ENCODE peak calls at places on chromosomes 3 and 15, in nine cellular contexts. P is fibroblast of lung; D is kidney; E is transverse colon; N is brain microvascular endothelial cell; S is CD4-positive, alpha-beta memory T cell; H is lower lobe of right lung; Z is CD8-positive, alpha-beta T cell; T is breast epithelium. O is an unnamed sample.

GRCh38 chr15:92111756-92112155 is 258.2 kb downstream of the SLCO3A1 start:
- DNase-seq in N (no peak), D (no peak), E (no peak), S (no peak), Z (no peak), T (no peak), H (no peak), P (no peak), O (no peak)

GRCh38 chr3:126353694-126354321 is 3.4 kb downstream of the KLF15 start:
- DNase-seq in Z (no peak), E (no peak), N (no peak), S (no peak), H (peak), T (no peak), P (no peak), D (peak), O (no peak)

GRCh38 chr15:77475898-77476297 is 55.2 kb downstream of the HMG20A start:
- DNase-seq in D (no peak), S (no peak), P (no peak), N (no peak), H (no peak), E (no peak), T (no peak), Z (no peak), O (no peak)

GRCh38 chr15:77009646-77010311 is 14.9 kb downstream of the PSTPIP1 start:
- DNase-seq in T (no peak), D (peak), Z (no peak), S (no peak), P (no peak), E (no peak), N (no peak), H (no peak), O (no peak)

GRCh38 chr15:91055548-91056331 is 33.3 kb upstream of the VPS33B start:
- DNase-seq in N (peak), S (peak), P (peak), H (no peak), D (no peak), Z (peak), E (peak), T (no peak), O (peak)

GRCh38 chr3:31733234-31733667 is 200.5 kb downstream of the STT3B start:
- DNase-seq in P (peak), E (no peak), D (no peak), Z (no peak), H (no peak), N (no peak), T (no peak), S (no peak), O (no peak)

GRCh38 chr3:174440741-174441587 is 418.2 kb upstream of the NAALADL2 start:
- DNase-seq in S (no peak), E (peak), T (peak), P (peak), N (peak), Z (peak), D (peak), H (peak), O (peak)

GRCh38 chr3:105927720-105928119 is 58.9 kb upstream of the CBLB start:
- DNase-seq in P (no peak), S (no peak), D (no peak), H (no peak), Z (no peak), T (no peak), E (no peak), N (no peak), O (no peak)

GRCh38 chr15:69668049-69668705 is 215.6 kb downstream of the RPLP1 start:
- DNase-seq in H (no peak), E (no peak), Z (no peak), D (no peak), T (no peak), S (no peak), N (no peak), P (no peak), O (no peak)

GRCh38 chr3:37117548-37117947 is 56.8 kb downstream of the LRRFIP2 start:
- DNase-seq in N (no peak), H (no peak), E (no peak), D (no peak), T (no peak), P (no peak), Z (no peak), S (no peak), O (no peak)

GRCh38 chr3:37115451-37115850 is 58.9 kb downstream of the LRRFIP2 start:
- DNase-seq in Z (no peak), D (no peak), H (no peak), P (peak), E (no peak), T (no peak), N (peak), S (no peak), O (peak)

GRCh38 chr3:37114251-37115145 is 59.9 kb downstream of the LRRFIP2 start:
- DNase-seq in T (no peak), S (no peak), H (no peak), E (no peak), D (no peak), N (no peak), P (peak), Z (no peak), O (peak)

GRCh38 chr3:37118163-37118562 is 56.2 kb downstream of the LRRFIP2 start:
- DNase-seq in D (no peak), T (no peak), H (no peak), S (no peak), E (no peak), Z (no peak), P (no peak), N (no peak), O (no peak)

GRCh38 chr3:37116998-37117397 is 57.4 kb downstream of the LRRFIP2 start:
- DNase-seq in Z (no peak), H (no peak), N (no peak), S (no peak), T (no peak), D (no peak), P (no peak), E (no peak), O (no peak)
- H3K27ac ChIP-seq in Z (no peak), H (no peak), N (no peak), S (no peak), T (no peak), D (no peak), P (no peak), E (no peak), O (no peak)

GRCh38 chr3:108092556-108092955 is 1.7 kb upstream of the CD47 start:
- DNase-seq in D (no peak), S (no peak), P (no peak), Z (no peak), E (no peak), N (no peak), T (no peak), H (no peak), O (no peak)

GRCh38 chr3:108093021-108093420 is 2.2 kb upstream of the CD47 start:
- DNase-seq in H (no peak), Z (no peak), N (no peak), D (no peak), E (no peak), T (no peak), S (peak), P (no peak), O (no peak)

GRCh38 chr3:108090066-108090700 is 648 bp downstream of the CD47 start:
- DNase-seq in H (peak), S (peak), D (no peak), E (peak), Z (peak), T (no peak), P (peak), N (no peak), O (no peak)

GRCh38 chr3:108090701-108091497 is at the start of gene CD47:
- DNase-seq in Z (peak), H (peak), S (peak), T (peak), N (peak), D (peak), E (peak), P (peak), O (peak)

GRCh38 chr3:108091498-108092259 is 848 bp upstream of the CD47 start:
- DNase-seq in P (peak), E (peak), N (no peak), T (no peak), Z (peak), S (peak), H (peak), D (peak), O (no peak)
- H3K27ac ChIP-seq in P (peak), E (peak), N (no peak), T (peak), Z (peak), S (peak), H (peak), D (peak), O (peak)

GRCh38 chr3:171838218-171838720 is 4.9 kb upstream of the TMEM212 start:
- DNase-seq in Z (no peak), P (peak), E (peak), D (peak), N (peak), S (no peak), T (no peak), H (no peak), O (no peak)

GRCh38 chr3:171835613-171836012 is 7.5 kb upstream of the TMEM212 start:
- DNase-seq in T (no peak), S (no peak), E (no peak), D (no peak), H (no peak), P (no peak), N (no peak), Z (no peak), O (no peak)

GRCh38 chr3:171836836-171837235 is 6.3 kb upstream of the TMEM212 start:
- DNase-seq in D (no peak), N (no peak), P (no peak), S (no peak), H (no peak), E (no peak), Z (no peak), T (no peak), O (no peak)

GRCh38 chr3:171839270-171839669 is 3.9 kb upstream of the TMEM212 start:
- DNase-seq in N (no peak), S (no peak), T (no peak), P (no peak), H (no peak), Z (no peak), E (no peak), D (no peak), O (no peak)

DNA sequence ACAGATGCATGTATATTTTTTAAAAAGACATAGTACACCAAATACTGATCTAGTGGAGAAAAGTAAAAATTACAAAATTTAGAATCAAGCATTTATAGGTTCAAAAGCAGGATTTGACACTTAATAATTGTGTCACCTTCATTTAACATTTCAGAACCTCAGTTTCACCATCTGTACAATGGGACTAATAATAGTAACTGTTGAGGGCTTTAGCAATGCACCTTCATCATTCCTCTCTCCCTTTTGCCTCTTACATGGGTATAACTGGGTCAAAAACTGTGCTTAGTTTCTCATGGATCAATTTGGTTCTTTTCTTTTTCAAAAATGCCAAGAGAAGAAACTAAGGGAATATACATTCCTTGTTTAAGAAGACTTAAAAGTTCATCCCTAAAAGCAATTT is 5.5 kb upstream of the TMEM212 start:
- DNase-seq in T (no peak), E (no peak), N (no peak), H (no peak), Z (no peak), D (no peak), S (no peak), P (no peak), O (no peak)
- H3K27ac ChIP-seq in T (peak), E (peak), N (peak), H (no peak), Z (no peak), D (no peak), S (no peak), P (peak), O (no peak)

GRCh38 chr3:184485906-184486305 is 75.7 kb upstream of the EPHB3 start:
- DNase-seq in H (no peak), P (no peak), T (no peak), S (no peak), Z (no peak), N (no peak), D (no peak), E (no peak), O (no peak)

GRCh38 chr3:184488577-184488976 is 73.0 kb upstream of the EPHB3 start:
- DNase-seq in T (no peak), N (no peak), S (no peak), H (no peak), E (no peak), P (no peak), D (no peak), Z (no peak), O (no peak)

GRCh38 chr3:184486614-184487013 is 75.0 kb upstream of the EPHB3 start:
- DNase-seq in D (no peak), N (no peak), P (no peak), H (no peak), Z (no peak), T (no peak), S (no peak), E (no peak), O (no peak)

GRCh38 chr3:184481924-184482671 is 79.5 kb upstream of the EPHB3 start:
- DNase-seq in S (no peak), P (no peak), Z (no peak), D (no peak), E (no peak), N (no peak), H (no peak), T (no peak), O (no peak)

GRCh38 chr3:184485256-184485655 is 76.3 kb upstream of the EPHB3 start:
- DNase-seq in D (no peak), H (no peak), N (no peak), S (no peak), E (no peak), T (no peak), P (no peak), Z (no peak), O (no peak)
- H3K27ac ChIP-seq in D (no peak), H (no peak), N (no peak), S (no peak), E (no peak), T (no peak), P (no peak), Z (no peak), O (no peak)

GRCh38 chr3:53845103-53845880 is 927 bp downstream of the CHDH start:
- DNase-seq in P (peak), H (peak), N (peak), E (peak), Z (no peak), S (no peak), T (peak), D (peak), O (no peak)

GRCh38 chr3:53844262-53845102 is 1.7 kb downstream of the CHDH start:
- DNase-seq in H (no peak), E (peak), Z (no peak), S (no peak), P (no peak), D (no peak), T (no peak), N (no peak), O (no peak)

GRCh38 chr3:53846134-53846850 is at the start of the genes CHDH and IL17RB:
- DNase-seq in N (no peak), T (peak), E (peak), D (peak), P (peak), H (peak), S (peak), Z (no peak), O (no peak)

GRCh38 chr3:53845881-53846133 is 412 bp downstream of the CHDH start:
- DNase-seq in D (no peak), H (no peak), P (no peak), N (no peak), T (no peak), S (no peak), E (no peak), Z (no peak), O (no peak)

DNA sequence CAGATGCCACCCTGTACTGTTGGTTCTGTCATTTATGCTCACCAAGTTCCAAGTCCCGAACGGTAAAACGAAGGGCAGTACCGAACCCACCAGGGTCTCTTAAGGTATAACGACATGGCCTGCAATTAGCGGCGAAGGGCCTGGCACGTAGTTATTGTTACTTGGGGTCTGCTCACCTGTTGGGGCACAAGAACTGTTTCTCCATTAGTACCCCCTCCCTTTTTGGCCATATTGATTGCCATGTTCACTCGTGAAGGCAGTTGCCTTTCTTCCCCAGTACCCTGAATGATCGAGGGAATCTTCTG is 435 bp downstream of the IL17RB start:
- DNase-seq in E (no peak), Z (no peak), T (no peak), H (no peak), N (no peak), S (no peak), P (no peak), D (no peak), O (no peak)
- H3K27ac ChIP-seq in E (no peak), Z (no peak), T (peak), H (no peak), N (no peak), S (no peak), P (no peak), D (no peak), O (no peak)